ENCODE peak calls at places on chromosomes 1 and 21, in seven cellular contexts. One of them, this sample, is unnamed.

GRCh38 chr21:42096593-42096992 is 25.5 kb downstream of the UMODL1 start:
- DNase-seq in bronchial epithelial cell: no peak
- DNase-seq in GM23248: peak; percentile 43
- DNase-seq in WERI-Rb-1: no peak
- DNase-seq in H7: no peak
- DNase-seq in SK-N-MC: no peak
- DNase-seq in HCT116: no peak
- DNase-seq in this sample: no peak

GRCh38 chr21:44817914-44818635 is at the start of gene SUMO3:
- DNase-seq in bronchial epithelial cell: peak; percentile 31
- DNase-seq in GM23248: peak; percentile 91
- DNase-seq in WERI-Rb-1: peak; percentile 62
- DNase-seq in H7: peak; percentile 98
- DNase-seq in SK-N-MC: no peak
- DNase-seq in HCT116: no peak
- DNase-seq in this sample: peak; percentile 78

GRCh38 chr21:19566975-19567374 is 1163.4 kb upstream of the TMPRSS15 start:
- DNase-seq in bronchial epithelial cell: no peak
- DNase-seq in GM23248: no peak
- DNase-seq in WERI-Rb-1: no peak
- DNase-seq in H7: no peak
- DNase-seq in SK-N-MC: no peak
- DNase-seq in HCT116: no peak
- DNase-seq in this sample: no peak

GRCh38 chr1:44034423-44034822 is 3.2 kb upstream of the SLC6A9 start:
- DNase-seq in bronchial epithelial cell: no peak
- DNase-seq in GM23248: no peak
- DNase-seq in WERI-Rb-1: no peak
- DNase-seq in H7: no peak
- DNase-seq in SK-N-MC: no peak
- DNase-seq in HCT116: no peak
- DNase-seq in this sample: no peak

GRCh38 chr1:171913385-171913784 is 72.1 kb downstream of the DNM3 start:
- DNase-seq in bronchial epithelial cell: peak; percentile 60
- DNase-seq in GM23248: peak; percentile 50
- DNase-seq in WERI-Rb-1: no peak
- DNase-seq in H7: no peak
- DNase-seq in SK-N-MC: no peak
- DNase-seq in HCT116: peak; percentile 59
- DNase-seq in this sample: peak; percentile 60

GRCh38 chr1:84300991-84301758 is at the start of gene SAMD13:
- DNase-seq in bronchial epithelial cell: peak; percentile 63
- DNase-seq in GM23248: peak; percentile 60
- DNase-seq in WERI-Rb-1: peak; percentile 21
- DNase-seq in H7: no peak
- DNase-seq in SK-N-MC: peak; percentile 81
- DNase-seq in HCT116: peak; percentile 79
- DNase-seq in this sample: peak; percentile 69

GRCh38 chr1:108199231-108199657 is 899 bp downstream of the SLC25A24 start:
- DNase-seq in bronchial epithelial cell: peak; percentile 57
- DNase-seq in GM23248: peak; percentile 62
- DNase-seq in WERI-Rb-1: no peak
- DNase-seq in H7: peak; percentile 40
- DNase-seq in SK-N-MC: no peak
- DNase-seq in HCT116: peak; percentile 16
- DNase-seq in this sample: peak; percentile 55

GRCh38 chr1:220797044-220797443 is 10.3 kb downstream of the MTARC1 start:
- DNase-seq in bronchial epithelial cell: no peak
- DNase-seq in GM23248: no peak
- DNase-seq in WERI-Rb-1: no peak
- DNase-seq in H7: no peak
- DNase-seq in SK-N-MC: no peak
- DNase-seq in HCT116: no peak
- DNase-seq in this sample: no peak

GRCh38 chr1:3564921-3565831 is 46.1 kb downstream of the MEGF6 start:
- DNase-seq in bronchial epithelial cell: no peak
- DNase-seq in GM23248: peak; percentile 49
- DNase-seq in WERI-Rb-1: peak; percentile 43
- DNase-seq in H7: peak; percentile 99
- DNase-seq in SK-N-MC: no peak
- DNase-seq in HCT116: no peak
- DNase-seq in this sample: peak; percentile 56

GRCh38 chr1:201295861-201296260 is 12.6 kb downstream of the PKP1 start:
- DNase-seq in bronchial epithelial cell: peak; percentile 99
- DNase-seq in GM23248: peak; percentile 86
- DNase-seq in WERI-Rb-1: no peak
- DNase-seq in H7: no peak
- DNase-seq in SK-N-MC: no peak
- DNase-seq in HCT116: no peak
- DNase-seq in this sample: no peak

GRCh38 chr21:40178726-40179125 is 311.5 kb downstream of the PCP4 start:
- DNase-seq in bronchial epithelial cell: no peak
- DNase-seq in GM23248: no peak
- DNase-seq in WERI-Rb-1: no peak
- DNase-seq in H7: no peak
- DNase-seq in SK-N-MC: no peak
- DNase-seq in HCT116: no peak
- DNase-seq in this sample: no peak

GRCh38 chr1:174352117-174352516 is 95.6 kb upstream of the GPR52 start:
- DNase-seq in bronchial epithelial cell: peak; percentile 61
- DNase-seq in GM23248: peak; percentile 3
- DNase-seq in WERI-Rb-1: no peak
- DNase-seq in H7: no peak
- DNase-seq in SK-N-MC: no peak
- DNase-seq in HCT116: no peak
- DNase-seq in this sample: no peak

GRCh38 chr1:18188820-18189517 is 81.4 kb downstream of the IGSF21 start:
- DNase-seq in bronchial epithelial cell: no peak
- DNase-seq in GM23248: no peak
- DNase-seq in WERI-Rb-1: no peak
- DNase-seq in H7: no peak
- DNase-seq in SK-N-MC: no peak
- DNase-seq in HCT116: no peak
- DNase-seq in this sample: no peak

GRCh38 chr1:112256413-112256812 is 139.6 kb upstream of the CTTNBP2NL start:
- DNase-seq in bronchial epithelial cell: no peak
- DNase-seq in GM23248: no peak
- DNase-seq in WERI-Rb-1: no peak
- DNase-seq in H7: no peak
- DNase-seq in SK-N-MC: no peak
- DNase-seq in HCT116: no peak
- DNase-seq in this sample: no peak

GRCh38 chr1:204402391-204402790 is 9.2 kb downstream of the PPP1R15B start:
- DNase-seq in bronchial epithelial cell: no peak
- DNase-seq in GM23248: no peak
- DNase-seq in WERI-Rb-1: no peak
- DNase-seq in H7: no peak
- DNase-seq in SK-N-MC: no peak
- DNase-seq in HCT116: no peak
- DNase-seq in this sample: no peak
- H3K36me3 ChIP-seq in bronchial epithelial cell: peaks cover 10% of the 10 kb centered on the region
- H3K36me3 ChIP-seq in GM23248: peaks cover 73% of the 10 kb centered on the region
- H3K36me3 ChIP-seq in WERI-Rb-1: peaks cover 84% of the 10 kb centered on the region
- H3K36me3 ChIP-seq in H7: peaks cover 16% of the 10 kb centered on the region
- H3K36me3 ChIP-seq in SK-N-MC: peaks cover 77% of the 10 kb centered on the region
- H3K36me3 ChIP-seq in HCT116: peaks cover 32% of the 10 kb centered on the region
- H3K36me3 ChIP-seq in this sample: peaks cover 52% of the 10 kb centered on the region

GRCh38 chr1:232426801-232427200 is 203.1 kb downstream of the SIPA1L2 start:
- DNase-seq in bronchial epithelial cell: no peak
- DNase-seq in GM23248: no peak
- DNase-seq in WERI-Rb-1: no peak
- DNase-seq in H7: no peak
- DNase-seq in SK-N-MC: no peak
- DNase-seq in HCT116: no peak
- DNase-seq in this sample: peak; percentile 86
- H3K36me3 ChIP-seq in bronchial epithelial cell: peaks cover 2% of the 10 kb centered on the region
- H3K36me3 ChIP-seq in GM23248: no peaks in the 10 kb centered on the region
- H3K36me3 ChIP-seq in WERI-Rb-1: no peaks in the 10 kb centered on the region
- H3K36me3 ChIP-seq in H7: no peaks in the 10 kb centered on the region
- H3K36me3 ChIP-seq in SK-N-MC: no peaks in the 10 kb centered on the region
- H3K36me3 ChIP-seq in HCT116: no peaks in the 10 kb centered on the region
- H3K36me3 ChIP-seq in this sample: no peaks in the 10 kb centered on the region

GRCh38 chr1:77940921-77941570 is 37.8 kb downstream of the FUBP1 start:
- DNase-seq in bronchial epithelial cell: peak; percentile 16
- DNase-seq in GM23248: peak; percentile 20
- DNase-seq in WERI-Rb-1: no peak
- DNase-seq in H7: no peak
- DNase-seq in SK-N-MC: no peak
- DNase-seq in HCT116: no peak
- DNase-seq in this sample: no peak
- H3K36me3 ChIP-seq in bronchial epithelial cell: peaks cover 3% of the 10 kb centered on the region
- H3K36me3 ChIP-seq in GM23248: peaks cover 56% of the 10 kb centered on the region
- H3K36me3 ChIP-seq in WERI-Rb-1: peaks cover 23% of the 10 kb centered on the region
- H3K36me3 ChIP-seq in H7: peaks cover 7% of the 10 kb centered on the region
- H3K36me3 ChIP-seq in SK-N-MC: peaks cover 52% of the 10 kb centered on the region
- H3K36me3 ChIP-seq in HCT116: peaks cover 18% of the 10 kb centered on the region
- H3K36me3 ChIP-seq in this sample: peaks cover 25% of the 10 kb centered on the region

DNA sequence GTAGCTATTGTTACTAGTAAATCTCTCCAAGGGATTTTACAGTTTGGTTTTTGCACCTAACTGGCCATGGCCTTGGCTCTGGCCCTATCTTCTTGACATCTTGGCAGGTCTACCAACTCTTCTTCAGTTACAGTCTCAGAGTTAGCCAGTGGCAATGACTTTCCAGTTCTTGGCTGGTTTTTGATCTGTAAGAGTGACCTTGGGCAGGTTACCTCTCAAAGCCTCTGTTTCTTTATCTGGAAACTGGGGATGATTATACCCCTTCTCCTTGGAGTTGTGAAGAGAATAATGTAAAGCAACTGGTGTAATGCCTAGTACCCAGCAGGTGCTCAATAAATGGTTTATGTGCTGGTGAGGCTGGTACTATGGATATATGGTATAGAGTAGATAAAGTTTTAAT is 6.7 kb downstream of the PHGDH start:
- DNase-seq in bronchial epithelial cell: no peak
- DNase-seq in GM23248: no peak
- DNase-seq in WERI-Rb-1: no peak
- DNase-seq in H7: no peak
- DNase-seq in SK-N-MC: no peak
- DNase-seq in HCT116: no peak
- DNase-seq in this sample: no peak
- H3K36me3 ChIP-seq in bronchial epithelial cell: peaks cover 17% of the 10 kb centered on the region
- H3K36me3 ChIP-seq in GM23248: peaks cover 17% of the 10 kb centered on the region
- H3K36me3 ChIP-seq in WERI-Rb-1: peaks cover 9% of the 10 kb centered on the region
- H3K36me3 ChIP-seq in H7: peaks cover 32% of the 10 kb centered on the region
- H3K36me3 ChIP-seq in SK-N-MC: peaks cover 96% of the 10 kb centered on the region
- H3K36me3 ChIP-seq in HCT116: no peaks in the 10 kb centered on the region
- H3K36me3 ChIP-seq in this sample: peaks cover 43% of the 10 kb centered on the region

DNA sequence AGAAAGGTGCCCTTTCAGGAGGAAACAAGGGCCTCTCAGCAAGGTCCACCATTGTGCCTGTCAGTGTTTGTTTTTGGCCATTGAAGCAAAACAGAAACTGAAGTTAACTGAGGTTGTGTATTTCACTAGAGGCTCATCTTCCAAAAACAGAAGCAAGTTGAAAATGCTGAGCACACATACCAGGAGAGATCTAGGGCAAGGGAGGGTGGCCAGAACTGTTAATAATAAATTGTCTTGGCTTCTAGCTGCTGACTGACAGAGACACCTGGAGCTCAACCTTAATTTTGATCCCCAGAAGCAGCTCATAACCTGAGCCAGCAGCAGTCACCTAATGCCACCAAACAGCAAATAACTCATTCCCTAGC is 5.2 kb downstream of the AGMAT start:
- DNase-seq in bronchial epithelial cell: no peak
- DNase-seq in GM23248: no peak
- DNase-seq in WERI-Rb-1: no peak
- DNase-seq in H7: no peak
- DNase-seq in SK-N-MC: no peak
- DNase-seq in HCT116: no peak
- DNase-seq in this sample: no peak
- H3K36me3 ChIP-seq in bronchial epithelial cell: no peaks in the 10 kb centered on the region
- H3K36me3 ChIP-seq in GM23248: no peaks in the 10 kb centered on the region
- H3K36me3 ChIP-seq in WERI-Rb-1: no peaks in the 10 kb centered on the region
- H3K36me3 ChIP-seq in H7: no peaks in the 10 kb centered on the region
- H3K36me3 ChIP-seq in SK-N-MC: no peaks in the 10 kb centered on the region
- H3K36me3 ChIP-seq in HCT116: no peaks in the 10 kb centered on the region
- H3K36me3 ChIP-seq in this sample: no peaks in the 10 kb centered on the region

DNA sequence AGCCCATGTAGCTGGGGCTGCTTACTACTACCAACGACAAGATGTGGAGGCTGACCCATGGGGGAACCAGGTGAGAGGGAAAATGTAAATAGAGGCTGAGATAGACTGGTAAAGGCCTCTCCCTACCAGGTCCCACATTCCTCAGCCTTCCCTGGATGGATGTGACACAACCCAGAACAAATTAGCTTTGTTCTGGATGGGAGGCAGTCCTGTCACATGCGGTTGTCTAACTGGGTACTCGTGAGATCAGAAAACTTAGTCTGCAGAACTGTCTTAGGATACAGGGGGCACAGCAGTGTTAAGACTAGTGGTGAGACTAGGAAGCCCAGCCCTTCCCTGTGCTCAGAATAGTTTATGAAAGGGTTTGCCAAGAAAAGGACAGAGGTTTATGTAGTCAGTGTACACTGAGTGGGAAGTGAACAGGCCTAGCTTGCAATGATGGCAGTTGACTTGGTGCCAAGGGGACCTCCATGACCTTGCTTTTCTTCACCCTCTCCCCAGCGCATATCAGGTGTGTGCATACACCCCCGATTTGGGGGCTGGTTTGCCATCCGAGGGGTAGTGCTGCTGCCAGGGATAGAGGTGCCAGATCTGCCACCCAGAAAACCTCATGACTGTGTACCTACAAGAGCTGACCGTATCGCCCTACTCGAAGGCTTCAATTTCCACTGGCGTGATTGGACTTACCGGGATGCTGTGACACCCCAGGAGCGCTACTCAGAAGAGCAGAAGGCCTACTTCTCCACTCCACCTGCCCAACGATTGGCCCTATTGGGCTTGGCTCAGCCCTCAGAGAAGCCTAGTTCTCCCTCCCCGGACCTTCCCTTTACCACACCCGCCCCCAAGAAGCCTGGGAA is 8.4 kb downstream of the MMACHC start:
- DNase-seq in bronchial epithelial cell: no peak
- DNase-seq in GM23248: peak; percentile 44
- DNase-seq in WERI-Rb-1: no peak
- DNase-seq in H7: no peak
- DNase-seq in SK-N-MC: no peak
- DNase-seq in HCT116: no peak
- DNase-seq in this sample: no peak
- H3K36me3 ChIP-seq in bronchial epithelial cell: peaks cover 18% of the 10 kb centered on the region
- H3K36me3 ChIP-seq in GM23248: peaks cover 38% of the 10 kb centered on the region
- H3K36me3 ChIP-seq in WERI-Rb-1: peaks cover 53% of the 10 kb centered on the region
- H3K36me3 ChIP-seq in H7: peaks cover 35% of the 10 kb centered on the region
- H3K36me3 ChIP-seq in SK-N-MC: peaks cover 55% of the 10 kb centered on the region
- H3K36me3 ChIP-seq in HCT116: peaks cover 37% of the 10 kb centered on the region
- H3K36me3 ChIP-seq in this sample: peaks cover 62% of the 10 kb centered on the region